ENCODE peak calls at places on chromosomes 7 and 10, in ten cellular contexts. One of them, this sample, is unnamed.

GRCh38 chr10:117441812-117442443 is 66.7 kb upstream of the PDZD8 start:
- DNase-seq in K562: no peak
- DNase-seq in CD8-positive, alpha-beta T cell: no peak
- DNase-seq in lower lobe of right lung: no peak
- DNase-seq in stomach: no peak
- DNase-seq in transverse colon: no peak
- DNase-seq in kidney: no peak
- DNase-seq in adrenal gland: peak; percentile 21
- DNase-seq in body of pancreas: no peak
- DNase-seq in esophagus squamous epithelium: no peak
- DNase-seq in this sample: no peak

GRCh38 chr7:134220236-134220635 is 93.1 kb downstream of the LRGUK start:
- DNase-seq in K562: no peak
- DNase-seq in CD8-positive, alpha-beta T cell: no peak
- DNase-seq in lower lobe of right lung: no peak
- DNase-seq in stomach: no peak
- DNase-seq in transverse colon: no peak
- DNase-seq in kidney: no peak
- DNase-seq in adrenal gland: no peak
- DNase-seq in body of pancreas: no peak
- DNase-seq in esophagus squamous epithelium: no peak
- DNase-seq in this sample: no peak

GRCh38 chr10:8418631-8419030 is 364.1 kb downstream of the GATA3 start:
- DNase-seq in K562: no peak
- DNase-seq in CD8-positive, alpha-beta T cell: no peak
- DNase-seq in lower lobe of right lung: no peak
- DNase-seq in stomach: no peak
- DNase-seq in transverse colon: no peak
- DNase-seq in kidney: no peak
- DNase-seq in adrenal gland: no peak
- DNase-seq in body of pancreas: no peak
- DNase-seq in esophagus squamous epithelium: no peak
- DNase-seq in this sample: no peak

GRCh38 chr10:52420656-52421055 is 106.6 kb downstream of the DKK1 start:
- DNase-seq in K562: no peak
- DNase-seq in CD8-positive, alpha-beta T cell: no peak
- DNase-seq in lower lobe of right lung: no peak
- DNase-seq in stomach: no peak
- DNase-seq in transverse colon: no peak
- DNase-seq in kidney: no peak
- DNase-seq in adrenal gland: no peak
- DNase-seq in body of pancreas: no peak
- DNase-seq in esophagus squamous epithelium: no peak
- DNase-seq in this sample: no peak

GRCh38 chr7:32074787-32075570 is 4.8 kb upstream of the PDE1C start:
- DNase-seq in K562: no peak
- DNase-seq in CD8-positive, alpha-beta T cell: no peak
- DNase-seq in lower lobe of right lung: no peak
- DNase-seq in stomach: no peak
- DNase-seq in transverse colon: no peak
- DNase-seq in kidney: no peak
- DNase-seq in adrenal gland: no peak
- DNase-seq in body of pancreas: no peak
- DNase-seq in esophagus squamous epithelium: no peak
- DNase-seq in this sample: no peak

GRCh38 chr7:111362660-111363059 is 199.6 kb downstream of the IMMP2L start:
- DNase-seq in K562: no peak
- DNase-seq in CD8-positive, alpha-beta T cell: no peak
- DNase-seq in lower lobe of right lung: no peak
- DNase-seq in stomach: no peak
- DNase-seq in transverse colon: no peak
- DNase-seq in kidney: no peak
- DNase-seq in adrenal gland: no peak
- DNase-seq in body of pancreas: no peak
- DNase-seq in esophagus squamous epithelium: no peak
- DNase-seq in this sample: no peak

GRCh38 chr7:38292442-38292841 is 19.0 kb upstream of the TARP start:
- DNase-seq in K562: no peak
- DNase-seq in CD8-positive, alpha-beta T cell: no peak
- DNase-seq in lower lobe of right lung: no peak
- DNase-seq in stomach: no peak
- DNase-seq in transverse colon: no peak
- DNase-seq in kidney: no peak
- DNase-seq in adrenal gland: no peak
- DNase-seq in body of pancreas: no peak
- DNase-seq in esophagus squamous epithelium: no peak
- DNase-seq in this sample: no peak

GRCh38 chr10:75283150-75284096 is 47.7 kb upstream of the COMTD1 start:
- DNase-seq in K562: no peak
- DNase-seq in CD8-positive, alpha-beta T cell: no peak
- DNase-seq in lower lobe of right lung: no peak
- DNase-seq in stomach: no peak
- DNase-seq in transverse colon: no peak
- DNase-seq in kidney: no peak
- DNase-seq in adrenal gland: peak; percentile 87
- DNase-seq in body of pancreas: peak; percentile 65
- DNase-seq in esophagus squamous epithelium: no peak
- DNase-seq in this sample: no peak

GRCh38 chr10:4051011-4051407 is 266.0 kb upstream of the KLF6 start:
- DNase-seq in K562: no peak
- DNase-seq in CD8-positive, alpha-beta T cell: no peak
- DNase-seq in lower lobe of right lung: no peak
- DNase-seq in stomach: no peak
- DNase-seq in transverse colon: no peak
- DNase-seq in kidney: peak; percentile 76
- DNase-seq in adrenal gland: peak; percentile 29
- DNase-seq in body of pancreas: peak; percentile 37
- DNase-seq in esophagus squamous epithelium: no peak
- DNase-seq in this sample: no peak

GRCh38 chr7:2043316-2044039 is 189.3 kb downstream of the MAD1L1 start:
- DNase-seq in K562: no peak
- DNase-seq in CD8-positive, alpha-beta T cell: no peak
- DNase-seq in lower lobe of right lung: peak; percentile 35
- DNase-seq in stomach: no peak
- DNase-seq in transverse colon: no peak
- DNase-seq in kidney: peak; percentile 61
- DNase-seq in adrenal gland: peak; percentile 3
- DNase-seq in body of pancreas: peak; percentile 2
- DNase-seq in esophagus squamous epithelium: no peak
- DNase-seq in this sample: no peak

GRCh38 chr7:129225931-129226572 is 1.2 kb downstream of the AHCYL2 start:
- DNase-seq in K562: no peak
- DNase-seq in CD8-positive, alpha-beta T cell: no peak
- DNase-seq in lower lobe of right lung: no peak
- DNase-seq in stomach: no peak
- DNase-seq in transverse colon: no peak
- DNase-seq in kidney: no peak
- DNase-seq in adrenal gland: no peak
- DNase-seq in body of pancreas: no peak
- DNase-seq in esophagus squamous epithelium: no peak
- DNase-seq in this sample: no peak

GRCh38 chr7:30422922-30423321 is 55.7 kb downstream of the NOD1 start:
- DNase-seq in K562: no peak
- DNase-seq in CD8-positive, alpha-beta T cell: no peak
- DNase-seq in lower lobe of right lung: no peak
- DNase-seq in stomach: no peak
- DNase-seq in transverse colon: no peak
- DNase-seq in kidney: no peak
- DNase-seq in adrenal gland: peak; percentile 61
- DNase-seq in body of pancreas: no peak
- DNase-seq in esophagus squamous epithelium: no peak
- DNase-seq in this sample: no peak

GRCh38 chr7:122709930-122710646 is 7.4 kb upstream of the RNF148 start:
- DNase-seq in K562: no peak
- DNase-seq in CD8-positive, alpha-beta T cell: no peak
- DNase-seq in lower lobe of right lung: no peak
- DNase-seq in stomach: no peak
- DNase-seq in transverse colon: no peak
- DNase-seq in kidney: no peak
- DNase-seq in adrenal gland: no peak
- DNase-seq in body of pancreas: no peak
- DNase-seq in esophagus squamous epithelium: no peak
- DNase-seq in this sample: no peak

GRCh38 chr7:99344061-99344647 is 18.5 kb downstream of the ARPC1A start:
- DNase-seq in K562: no peak
- DNase-seq in CD8-positive, alpha-beta T cell: no peak
- DNase-seq in lower lobe of right lung: no peak
- DNase-seq in stomach: no peak
- DNase-seq in transverse colon: no peak
- DNase-seq in kidney: no peak
- DNase-seq in adrenal gland: no peak
- DNase-seq in body of pancreas: no peak
- DNase-seq in esophagus squamous epithelium: no peak
- DNase-seq in this sample: no peak

GRCh38 chr7:99339595-99339994 is 13.9 kb downstream of the ARPC1A start:
- DNase-seq in K562: no peak
- DNase-seq in CD8-positive, alpha-beta T cell: no peak
- DNase-seq in lower lobe of right lung: no peak
- DNase-seq in stomach: no peak
- DNase-seq in transverse colon: no peak
- DNase-seq in kidney: no peak
- DNase-seq in adrenal gland: no peak
- DNase-seq in body of pancreas: no peak
- DNase-seq in esophagus squamous epithelium: no peak
- DNase-seq in this sample: no peak

GRCh38 chr7:99340659-99341058 is 15.0 kb downstream of the ARPC1A start:
- DNase-seq in K562: no peak
- DNase-seq in CD8-positive, alpha-beta T cell: no peak
- DNase-seq in lower lobe of right lung: no peak
- DNase-seq in stomach: no peak
- DNase-seq in transverse colon: no peak
- DNase-seq in kidney: no peak
- DNase-seq in adrenal gland: no peak
- DNase-seq in body of pancreas: no peak
- DNase-seq in esophagus squamous epithelium: no peak
- DNase-seq in this sample: no peak
- H3K27ac ChIP-seq in K562: no peak overlapping the region
- H3K27ac ChIP-seq in CD8-positive, alpha-beta T cell: no peak overlapping the region
- H3K27ac ChIP-seq in lower lobe of right lung: no peak overlapping the region
- H3K27ac ChIP-seq in stomach: no peak overlapping the region
- H3K27ac ChIP-seq in transverse colon: peak overlapping the region; percentile 28
- H3K27ac ChIP-seq in kidney: no peak overlapping the region
- H3K27ac ChIP-seq in adrenal gland: no peak overlapping the region
- H3K27ac ChIP-seq in body of pancreas: no peak overlapping the region
- H3K27ac ChIP-seq in esophagus squamous epithelium: peak overlapping the region; percentile 50
- H3K27ac ChIP-seq in this sample: no peak overlapping the region

DNA sequence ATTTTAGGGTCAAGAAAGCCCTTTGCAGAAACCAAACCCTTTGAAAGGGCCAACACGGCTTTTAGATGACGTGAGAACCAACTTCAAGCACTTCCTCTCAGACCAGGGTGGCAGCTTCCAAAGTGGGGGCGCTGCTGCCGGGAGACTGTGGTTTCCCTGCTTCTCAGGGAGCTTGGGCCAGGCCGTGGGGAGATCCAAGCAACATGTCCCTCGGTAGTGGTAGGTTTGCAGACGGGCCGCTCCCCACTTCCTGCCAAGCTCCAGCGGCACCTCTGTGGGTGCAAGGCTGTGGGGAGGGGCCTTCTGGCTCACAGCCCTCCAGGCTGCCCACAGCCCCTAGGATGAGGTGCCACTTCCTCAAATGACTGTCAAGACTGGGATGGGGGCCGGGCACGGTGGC is 132.4 kb downstream of the FAM53B start:
- DNase-seq in K562: no peak
- DNase-seq in CD8-positive, alpha-beta T cell: peak; percentile 75
- DNase-seq in lower lobe of right lung: peak; percentile 63
- DNase-seq in stomach: peak; percentile 34
- DNase-seq in transverse colon: peak; percentile 42
- DNase-seq in kidney: no peak
- DNase-seq in adrenal gland: no peak
- DNase-seq in body of pancreas: no peak
- DNase-seq in esophagus squamous epithelium: no peak
- DNase-seq in this sample: no peak
- H3K27ac ChIP-seq in K562: no peak overlapping the region
- H3K27ac ChIP-seq in CD8-positive, alpha-beta T cell: peak overlapping the region; percentile 12
- H3K27ac ChIP-seq in lower lobe of right lung: no peak overlapping the region
- H3K27ac ChIP-seq in stomach: peak overlapping the region; percentile 60
- H3K27ac ChIP-seq in transverse colon: peak overlapping the region; percentile 8
- H3K27ac ChIP-seq in kidney: no peak overlapping the region
- H3K27ac ChIP-seq in adrenal gland: no peak overlapping the region
- H3K27ac ChIP-seq in body of pancreas: no peak overlapping the region
- H3K27ac ChIP-seq in esophagus squamous epithelium: no peak overlapping the region
- H3K27ac ChIP-seq in this sample: peak overlapping the region; percentile 13

DNA sequence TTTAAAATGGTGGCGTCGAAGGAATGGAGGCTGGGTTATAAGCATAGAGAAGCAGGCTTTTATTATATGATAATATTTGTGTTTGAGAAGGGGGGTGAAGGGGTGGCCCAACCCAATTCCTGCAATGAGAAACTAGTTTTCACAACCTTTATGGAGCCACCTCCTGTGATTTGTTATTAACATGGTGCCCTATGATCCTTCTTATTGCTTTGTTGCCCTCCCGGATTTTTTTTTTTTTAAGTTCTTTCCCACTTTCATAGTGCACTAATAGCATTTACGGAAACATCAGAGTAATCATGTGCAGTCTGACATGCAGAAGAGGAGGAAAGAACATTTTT is 324 bp upstream of the TSPAN12 start:
- DNase-seq in K562: peak; percentile 21
- DNase-seq in CD8-positive, alpha-beta T cell: no peak
- DNase-seq in lower lobe of right lung: no peak
- DNase-seq in stomach: no peak
- DNase-seq in transverse colon: no peak
- DNase-seq in kidney: no peak
- DNase-seq in adrenal gland: no peak
- DNase-seq in body of pancreas: no peak
- DNase-seq in esophagus squamous epithelium: no peak
- DNase-seq in this sample: no peak
- H3K27ac ChIP-seq in K562: no peak overlapping the region
- H3K27ac ChIP-seq in CD8-positive, alpha-beta T cell: no peak overlapping the region
- H3K27ac ChIP-seq in lower lobe of right lung: peak overlapping the region; percentile 87
- H3K27ac ChIP-seq in stomach: peak overlapping the region; percentile 88
- H3K27ac ChIP-seq in transverse colon: peak overlapping the region; percentile 93
- H3K27ac ChIP-seq in kidney: peak overlapping the region; percentile 93
- H3K27ac ChIP-seq in adrenal gland: no peak overlapping the region
- H3K27ac ChIP-seq in body of pancreas: peak overlapping the region; percentile 70
- H3K27ac ChIP-seq in esophagus squamous epithelium: peak overlapping the region; percentile 85
- H3K27ac ChIP-seq in this sample: peak overlapping the region; percentile 67

GRCh38 chr7:156566812-156567549 is 73.6 kb upstream of the RNF32 start:
- DNase-seq in K562: no peak
- DNase-seq in CD8-positive, alpha-beta T cell: no peak
- DNase-seq in lower lobe of right lung: no peak
- DNase-seq in stomach: no peak
- DNase-seq in transverse colon: peak; percentile 66
- DNase-seq in kidney: no peak
- DNase-seq in adrenal gland: no peak
- DNase-seq in body of pancreas: peak; percentile 38
- DNase-seq in esophagus squamous epithelium: no peak
- DNase-seq in this sample: no peak
- H3K27ac ChIP-seq in K562: no peak overlapping the region
- H3K27ac ChIP-seq in CD8-positive, alpha-beta T cell: no peak overlapping the region
- H3K27ac ChIP-seq in lower lobe of right lung: no peak overlapping the region
- H3K27ac ChIP-seq in stomach: no peak overlapping the region
- H3K27ac ChIP-seq in transverse colon: peak overlapping the region; percentile 24
- H3K27ac ChIP-seq in kidney: no peak overlapping the region
- H3K27ac ChIP-seq in adrenal gland: no peak overlapping the region
- H3K27ac ChIP-seq in body of pancreas: no peak overlapping the region
- H3K27ac ChIP-seq in esophagus squamous epithelium: no peak overlapping the region
- H3K27ac ChIP-seq in this sample: no peak overlapping the region

DNA sequence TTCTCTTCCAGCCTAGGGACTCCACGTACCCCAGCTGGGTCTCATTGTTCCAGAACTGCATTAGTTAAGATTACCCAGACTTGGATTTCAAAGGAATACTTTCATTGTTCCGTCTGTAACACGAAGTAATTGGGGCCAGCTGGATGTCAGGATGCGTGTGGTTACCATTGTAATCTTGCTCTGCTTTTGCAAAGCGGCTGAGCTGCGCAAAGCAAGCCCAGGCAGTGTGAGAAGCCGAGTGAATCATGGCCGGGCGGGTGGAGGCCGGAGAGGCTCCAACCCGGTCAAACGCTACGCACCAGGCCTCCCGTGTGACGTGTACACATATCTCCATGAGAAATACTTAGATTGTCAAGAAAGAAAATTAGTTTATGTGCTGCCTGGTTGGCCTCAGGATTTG is 21.0 kb downstream of the LRRC17 start:
- DNase-seq in K562: no peak
- DNase-seq in CD8-positive, alpha-beta T cell: no peak
- DNase-seq in lower lobe of right lung: no peak
- DNase-seq in stomach: peak; percentile 78
- DNase-seq in transverse colon: peak; percentile 27
- DNase-seq in kidney: peak; percentile 87
- DNase-seq in adrenal gland: peak; percentile 37
- DNase-seq in body of pancreas: peak; percentile 28
- DNase-seq in esophagus squamous epithelium: no peak
- DNase-seq in this sample: no peak
- H3K27ac ChIP-seq in K562: no peak overlapping the region
- H3K27ac ChIP-seq in CD8-positive, alpha-beta T cell: no peak overlapping the region
- H3K27ac ChIP-seq in lower lobe of right lung: peak overlapping the region; percentile 46
- H3K27ac ChIP-seq in stomach: peak overlapping the region; percentile 81
- H3K27ac ChIP-seq in transverse colon: peak overlapping the region; percentile 52
- H3K27ac ChIP-seq in kidney: no peak overlapping the region
- H3K27ac ChIP-seq in adrenal gland: peak overlapping the region; percentile 41
- H3K27ac ChIP-seq in body of pancreas: no peak overlapping the region
- H3K27ac ChIP-seq in esophagus squamous epithelium: peak overlapping the region; percentile 45
- H3K27ac ChIP-seq in this sample: no peak overlapping the region